ENCODE peak calls at places on chromosome 17, in seven cellular contexts. F is ascending aorta; V is PC-3; M is transverse colon; B is cardiac muscle cell; T is IMR-90; U is CD4-positive, CD25-positive, alpha-beta regulatory T cell. S is an unnamed sample. For H3K9me3, the result is how much of the 10 kb centered on the place peaks cover.

GRCh38 chr17:68790931-68791330 is 164.3 kb downstream of the ABCA8 start:
- DNase-seq in U (no peak), M (no peak), B (no peak), F (no peak), V (no peak), T (no peak), S (no peak)

GRCh38 chr17:68909066-68909465 is 46.1 kb downstream of the ABCA8 start:
- DNase-seq in M (peak), V (peak), T (peak), F (no peak), U (no peak), B (no peak), S (no peak)

GRCh38 chr17:40563371-40564052 is 1.8 kb downstream of the CCR7 start:
- DNase-seq in F (no peak), B (no peak), V (no peak), U (no peak), T (no peak), M (no peak), S (no peak)

GRCh38 chr17:78868391-78868790 is 27.8 kb upstream of the USP36 start:
- DNase-seq in M (no peak), V (no peak), T (peak), F (no peak), U (no peak), B (no peak), S (no peak)

GRCh38 chr17:68580236-68580903 is 20.8 kb downstream of the FAM20A start:
- DNase-seq in T (peak), M (no peak), U (no peak), V (no peak), B (no peak), F (no peak), S (no peak)

GRCh38 chr17:2266045-2266864 is 37.3 kb downstream of the SMG6 start:
- DNase-seq in M (peak), T (no peak), U (peak), F (peak), V (no peak), B (no peak), S (peak)

GRCh38 chr17:8151120-8151640 is 1.0 kb downstream of the PER1 start:
- DNase-seq in M (peak), U (peak), V (peak), B (peak), T (peak), F (peak), S (peak)

GRCh38 chr17:62592305-62593099 is 35.0 kb upstream of the MRC2 start:
- DNase-seq in F (no peak), B (no peak), U (no peak), T (peak), V (peak), M (no peak), S (no peak)

GRCh38 chr17:1042486-1042885 is 45.6 kb downstream of the TIMM22 start:
- DNase-seq in T (no peak), M (no peak), U (no peak), F (no peak), B (no peak), V (no peak), S (no peak)

GRCh38 chr17:14198013-14198412 is 38.6 kb downstream of the CDRT15 start:
- DNase-seq in M (no peak), B (peak), U (no peak), V (no peak), T (no peak), F (no peak), S (no peak)

GRCh38 chr17:72365857-72366415 is 245.1 kb downstream of the SOX9 start:
- DNase-seq in M (no peak), V (no peak), T (peak), B (no peak), F (no peak), U (no peak), S (no peak)

GRCh38 chr17:67718325-67718941 is 697 bp downstream of the NOL11 start:
- DNase-seq in B (no peak), M (peak), V (peak), F (no peak), T (peak), U (no peak), S (no peak)

GRCh38 chr17:15263206-15263579 is 1.9 kb downstream of the PMP22 start:
- DNase-seq in V (peak), M (peak), T (peak), B (peak), U (no peak), F (peak), S (no peak)

GRCh38 chr17:33055746-33056145 is 64.1 kb downstream of the SPACA3 start:
- DNase-seq in F (no peak), U (no peak), B (no peak), V (no peak), M (no peak), T (no peak), S (no peak)

GRCh38 chr17:72432143-72432604 is 311.4 kb downstream of the SOX9 start:
- DNase-seq in V (no peak), T (peak), B (no peak), U (no peak), F (no peak), M (peak), S (no peak)

GRCh38 chr17:61452301-61453290 is at the start of gene TBX4:
- DNase-seq in F (no peak), B (no peak), T (no peak), M (no peak), U (no peak), V (no peak), S (no peak)

GRCh38 chr17:43784068-43784467 is 3.8 kb downstream of the CFAP97D1 start:
- DNase-seq in T (peak), M (no peak), B (no peak), V (peak), F (no peak), U (no peak), S (no peak)

GRCh38 chr17:42798383-42799380 is at the start of the genes CNTD1 and COA3:
- DNase-seq in F (peak), T (peak), V (peak), M (peak), B (peak), U (peak), S (peak)

GRCh38 chr17:79888009-79888540 is 48.8 kb upstream of the CBX4 start:
- DNase-seq in T (no peak), F (no peak), B (no peak), V (no peak), U (no peak), M (no peak), S (no peak)

GRCh38 chr17:33838281-33838680 is 416.8 kb upstream of the CCL2 start:
- DNase-seq in T (no peak), M (no peak), F (no peak), V (no peak), B (no peak), U (no peak), S (no peak)

GRCh38 chr17:67111808-67112207 is 67.5 kb downstream of the CACNG1 start:
- DNase-seq in M (no peak), V (no peak), U (no peak), T (no peak), B (no peak), F (no peak), S (no peak)

GRCh38 chr17:62064791-62065563 is at the start of gene MED13:
- DNase-seq in F (peak), B (peak), V (peak), U (peak), T (peak), M (peak), S (peak)

GRCh38 chr17:65797809-65798208 is 236.4 kb upstream of the AXIN2 start:
- DNase-seq in M (no peak), T (no peak), F (no peak), B (peak), U (no peak), V (peak), S (peak)

GRCh38 chr17:80036715-80037477 is 454 bp downstream of the CCDC40 start:
- DNase-seq in U (peak), B (peak), V (peak), T (no peak), M (peak), F (no peak), S (peak)

GRCh38 chr17:41710472-41711090 is 1.6 kb upstream of the GAST start:
- DNase-seq in T (peak), B (no peak), M (no peak), V (peak), U (no peak), F (no peak), S (no peak)

GRCh38 chr17:7479139-7479388 is 367 bp downstream of the ZBTB4 start:
- DNase-seq in V (no peak), U (no peak), B (no peak), T (no peak), M (no peak), F (no peak), S (no peak)

GRCh38 chr17:32519769-32520701 is 33.2 kb downstream of the CDK5R1 start:
- DNase-seq in F (no peak), T (no peak), U (peak), B (no peak), M (peak), V (no peak), S (peak)

GRCh38 chr17:74430706-74431567 is 951 bp upstream of the GPRC5C start:
- DNase-seq in V (peak), M (peak), T (peak), F (peak), U (no peak), B (peak), S (no peak)

GRCh38 chr17:43779145-43780125 is 658 bp upstream of the DUSP3 start:
- DNase-seq in V (no peak), M (no peak), B (peak), F (no peak), T (peak), U (no peak), S (no peak)

GRCh38 chr17:40448213-40448638 is 5.0 kb downstream of the IGFBP4 start:
- DNase-seq in T (peak), M (peak), V (no peak), U (no peak), B (no peak), F (no peak), S (no peak)

GRCh38 chr17:32142038-32142856 is at the start of gene RHOT1:
- DNase-seq in T (peak), U (peak), M (peak), V (peak), F (peak), B (peak), S (peak)

GRCh38 chr17:19292377-19292711 is 55.2 kb downstream of the EPN2 start:
- DNase-seq in V (no peak), U (no peak), T (no peak), B (no peak), F (no peak), M (no peak), S (no peak)

GRCh38 chr17:17126131-17127110 is 79.7 kb downstream of the PLD6 start:
- DNase-seq in U (no peak), F (no peak), T (no peak), M (no peak), B (peak), V (no peak), S (no peak)

GRCh38 chr17:82106697-82107305 is 8.8 kb upstream of the FASN start:
- DNase-seq in B (no peak), U (no peak), F (no peak), T (no peak), M (no peak), V (no peak), S (no peak)

GRCh38 chr17:35341465-35341992 is 31.9 kb downstream of the SLFN11 start:
- DNase-seq in M (no peak), B (no peak), F (no peak), T (no peak), U (peak), V (no peak), S (no peak)

GRCh38 chr17:19002191-19002590 is 2.4 kb downstream of the FAM83G start:
- DNase-seq in B (no peak), V (no peak), U (no peak), T (no peak), F (no peak), M (no peak), S (no peak)

GRCh38 chr17:28552201-28552999 is at the start of gene UNC119:
- DNase-seq in U (peak), V (peak), F (no peak), T (peak), M (peak), B (peak), S (peak)

DNA sequence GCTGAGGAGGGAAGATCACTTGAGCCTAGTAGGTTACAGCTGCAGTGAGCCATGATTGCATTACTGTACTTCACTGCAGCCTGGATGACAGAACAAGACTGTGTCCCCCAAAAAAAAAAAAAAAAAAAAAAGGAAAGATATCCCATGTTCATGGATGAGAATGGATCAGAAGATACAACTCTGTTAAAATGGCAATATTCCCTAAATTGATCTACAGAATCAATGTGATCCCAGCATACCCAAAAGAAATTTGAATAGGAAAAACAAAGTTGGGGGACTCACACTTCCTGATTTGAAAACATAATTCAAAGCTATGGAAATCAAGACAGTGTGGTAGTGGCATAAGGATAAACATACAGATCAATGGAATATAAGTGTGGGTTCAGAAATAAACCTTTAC is 12.7 kb upstream of the KANSL1 start:
- DNase-seq in F (no peak), T (no peak), M (no peak), V (no peak), B (no peak), U (no peak), S (no peak)
- H3K9me3 ChIP-seq in F (under half), T (under half), M (under half), V (under half), B (under half), U (under half), S (under half)

GRCh38 chr17:27525836-27526235 is 69.6 kb downstream of the KSR1 start:
- DNase-seq in M (no peak), T (no peak), B (no peak), U (no peak), F (no peak), V (no peak), S (no peak)

GRCh38 chr17:27525316-27525715 is 69.1 kb downstream of the KSR1 start:
- DNase-seq in F (no peak), T (no peak), B (no peak), V (no peak), U (no peak), M (no peak), S (no peak)

GRCh38 chr17:27526603-27527002 is 70.4 kb downstream of the KSR1 start:
- DNase-seq in V (no peak), B (no peak), F (no peak), M (peak), T (peak), U (no peak), S (no peak)

GRCh38 chr17:27523712-27524111 is 67.5 kb downstream of the KSR1 start:
- DNase-seq in B (no peak), M (no peak), U (no peak), T (no peak), V (peak), F (no peak), S (no peak)

GRCh38 chr17:27524594-27524993 is 68.3 kb downstream of the KSR1 start:
- DNase-seq in T (no peak), U (no peak), F (no peak), V (no peak), B (no peak), M (no peak), S (no peak)
- H3K9me3 ChIP-seq in T (under half), U (under half), F (under half), V (under half), B (under half), M (under half), S (under half)

DNA sequence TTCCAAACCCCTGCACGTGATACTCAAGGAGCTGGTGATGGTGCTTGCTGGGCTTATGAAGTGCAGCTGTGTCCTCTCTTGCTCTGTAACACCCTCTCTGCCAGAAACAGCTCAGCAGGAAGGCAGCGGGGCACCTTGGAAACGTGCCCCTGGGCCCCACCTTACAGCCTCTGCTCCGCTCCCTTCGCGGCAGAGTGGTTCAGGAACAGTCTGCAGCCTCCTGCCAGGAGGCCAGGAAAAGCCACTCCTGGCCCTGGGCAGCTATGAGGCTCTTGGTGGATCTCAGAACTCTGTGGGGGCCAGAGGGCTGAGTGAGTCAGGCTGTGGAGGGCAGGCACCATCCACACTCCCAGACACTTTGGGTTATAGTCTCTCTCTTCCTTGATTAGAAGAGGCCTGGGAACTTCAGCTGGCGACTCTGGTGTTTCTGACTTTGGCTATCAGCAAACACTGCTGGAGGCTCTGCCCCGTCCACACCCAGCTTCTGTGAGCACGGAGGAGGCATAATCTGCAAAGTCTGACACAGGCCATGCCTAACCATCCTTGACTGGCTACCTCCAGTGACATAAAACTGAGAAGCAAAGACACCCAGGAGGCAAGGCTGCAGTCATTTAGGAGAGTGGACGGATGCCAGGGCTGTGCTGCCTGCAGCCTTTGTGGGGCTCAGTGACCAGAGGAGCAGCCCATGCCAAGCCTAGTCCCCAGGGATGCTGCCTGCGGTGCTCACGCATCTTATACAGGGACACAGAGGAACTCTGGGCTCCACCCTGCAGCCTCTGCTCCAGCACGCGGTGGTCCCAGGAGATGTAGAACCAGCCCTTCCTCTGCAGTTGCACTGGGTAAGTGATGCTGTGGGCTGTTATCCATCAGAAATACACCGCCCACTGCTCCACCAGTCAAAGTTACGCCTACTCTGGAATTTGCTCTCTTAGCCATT is 65.3 kb downstream of the METRNL start:
- DNase-seq in M (no peak), F (no peak), U (no peak), B (no peak), V (no peak), T (peak), S (no peak)
- H3K9me3 ChIP-seq in M (under half), F (under half), U (under half), B (under half), V (under half), T (under half), S (under half)

DNA sequence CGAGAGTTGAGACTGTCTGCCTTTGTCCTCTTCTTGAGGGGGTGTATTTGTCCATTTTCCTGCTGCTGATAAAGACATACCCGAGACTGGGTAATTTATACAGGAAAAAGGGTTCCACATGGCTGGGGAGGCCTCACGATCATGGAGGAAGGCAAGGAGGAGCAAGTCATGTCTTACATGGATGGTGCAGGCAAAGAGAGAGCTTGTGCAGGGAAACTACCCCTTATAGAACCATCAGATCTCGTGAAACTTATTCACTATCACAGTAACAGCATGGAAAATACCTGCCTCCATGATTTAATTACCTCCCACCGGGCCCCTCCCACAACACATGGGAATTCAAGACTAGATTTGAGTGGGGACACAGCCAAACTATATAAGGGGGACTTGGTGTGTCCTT is 338.2 kb upstream of the TNRC6C start:
- DNase-seq in T (no peak), B (no peak), F (no peak), V (no peak), M (no peak), U (no peak), S (no peak)
- H3K9me3 ChIP-seq in T (under half), B (under half), F (under half), V (under half), M (under half), U (under half), S (under half)

GRCh38 chr17:83176272-83176955 is 97.0 kb downstream of the METRNL start:
- DNase-seq in F (no peak), M (no peak), V (no peak), T (no peak), B (no peak), U (no peak), S (no peak)

GRCh38 chr17:83178533-83179201 is 99.3 kb downstream of the METRNL start:
- DNase-seq in T (no peak), V (no peak), F (no peak), M (no peak), U (no peak), B (no peak), S (no peak)

GRCh38 chr17:83175551-83176271 is 96.3 kb downstream of the METRNL start:
- DNase-seq in M (no peak), U (no peak), F (no peak), B (no peak), V (no peak), T (no peak), S (no peak)

GRCh38 chr17:83177611-83178532 is 98.5 kb downstream of the METRNL start:
- DNase-seq in V (no peak), T (no peak), U (no peak), M (no peak), F (no peak), B (no peak), S (no peak)

DNA sequence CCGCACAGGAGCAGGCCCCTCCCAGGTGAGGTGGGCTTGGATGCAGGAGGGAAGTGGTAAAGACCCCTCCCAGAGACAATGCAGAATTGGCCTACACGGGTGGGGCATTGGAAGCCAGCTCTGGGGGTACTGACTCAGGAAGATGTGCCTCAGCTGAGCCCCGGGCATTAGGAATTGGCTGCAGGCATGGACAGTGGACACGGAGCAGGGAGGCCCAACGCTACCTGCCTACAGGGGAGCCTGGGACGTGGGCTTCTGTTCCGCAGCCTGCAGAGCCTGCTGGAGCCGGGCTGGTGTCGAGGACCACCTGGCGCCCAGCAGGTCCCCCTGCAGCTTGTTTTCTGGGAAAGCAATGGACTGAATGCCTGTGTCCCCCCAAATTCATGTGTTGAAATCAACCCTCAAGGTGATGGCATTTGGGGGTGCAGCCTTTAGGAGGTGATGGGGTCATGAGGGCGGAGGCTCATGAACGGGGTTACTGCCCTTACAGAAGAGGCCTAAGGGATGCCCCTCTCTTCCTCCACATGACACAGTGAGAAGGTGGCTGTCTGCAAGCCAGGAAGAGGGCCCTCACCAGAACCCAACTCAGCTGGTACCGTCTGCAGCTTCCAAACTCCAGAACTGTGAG is 97.7 kb downstream of the METRNL start:
- DNase-seq in F (no peak), U (no peak), T (no peak), V (no peak), M (no peak), B (no peak), S (no peak)
- H3K9me3 ChIP-seq in F (under half), U (under half), T (under half), V (under half), M (under half), B (under half), S (under half)

GRCh38 chr17:22253007-22253406 is 560.7 kb downstream of the KCNJ18 start:
- DNase-seq in B (no peak), T (no peak), M (no peak), V (no peak), U (no peak), F (no peak), S (no peak)
- H3K9me3 ChIP-seq in B (under half), T (under half), M (under half), V (under half), U (under half), F (under half), S (under half)

S was measured in T-helper 17 cell.